ENCODE peak calls at places on chromosomes 13 and 19, in eight cellular contexts. F is bronchial epithelial cell, L is AG09309, U is IMR-90, E is ovary, Z is epithelial cell of esophagus, B is SJSA1, M is uterus. S is an unnamed sample.

GRCh38 chr13:51643114-51643881 is 59.0 kb downstream of the WDFY2 start:
- DNase-seq in M (no peak), Z (peak), L (peak), B (peak), F (peak), U (peak), E (no peak), S (no peak)

GRCh38 chr13:113769881-113770280 is 10.9 kb downstream of the TMEM255B start:
- DNase-seq in F (no peak), L (no peak), M (no peak), E (no peak), Z (no peak), B (peak), U (no peak), S (no peak)

GRCh38 chr19:33460221-33460908 is 61.2 kb downstream of the PEPD start:
- DNase-seq in E (no peak), Z (no peak), L (no peak), F (no peak), B (no peak), M (no peak), U (no peak), S (no peak)

GRCh38 chr13:32811297-32811800 is 204.9 kb upstream of the KL start:
- DNase-seq in L (peak), Z (peak), F (peak), E (no peak), U (no peak), B (no peak), M (no peak), S (peak)

GRCh38 chr19:6639439-6639838 is 30.5 kb downstream of the TNFSF14 start:
- DNase-seq in Z (peak), E (no peak), F (peak), M (no peak), U (no peak), L (no peak), B (no peak), S (peak)

GRCh38 chr19:49064768-49065611 is at the start of gene NTF4:
- DNase-seq in L (no peak), Z (peak), B (no peak), F (peak), M (no peak), U (no peak), E (peak), S (no peak)

GRCh38 chr13:33004454-33004853 is 11.8 kb upstream of the KL start:
- DNase-seq in E (no peak), L (no peak), U (no peak), F (no peak), M (peak), B (no peak), Z (no peak), S (no peak)

GRCh38 chr19:50794778-50795664 is 4.8 kb downstream of the ACP4 start:
- DNase-seq in B (no peak), L (no peak), Z (peak), F (no peak), E (no peak), M (no peak), U (no peak), S (no peak)

GRCh38 chr13:30464496-30465351 is 1.0 kb downstream of the HMGB1 start:
- DNase-seq in E (peak), B (peak), L (no peak), Z (peak), F (peak), M (peak), U (peak), S (peak)

GRCh38 chr13:29892149-29892548 is 41.7 kb upstream of the UBL3 start:
- DNase-seq in E (no peak), M (no peak), B (no peak), L (no peak), U (no peak), Z (no peak), F (no peak), S (no peak)

GRCh38 chr19:42235181-42235580 is 7.2 kb downstream of the GSK3A start:
- DNase-seq in U (no peak), L (no peak), M (no peak), Z (no peak), F (no peak), B (no peak), E (no peak), S (no peak)

GRCh38 chr19:56118666-56119584 is 2.2 kb downstream of the ZNF787 start:
- DNase-seq in M (no peak), Z (no peak), B (no peak), E (no peak), F (no peak), L (no peak), U (no peak), S (no peak)
- H3K4me3 ChIP-seq in M (peak), Z (no peak), B (peak), E (no peak), F (no peak), L (peak), U (no peak), S (peak)

GRCh38 chr13:102658678-102659077 is 36.2 kb downstream of the METTL21C start:
- DNase-seq in L (no peak), B (no peak), F (no peak), U (no peak), M (no peak), E (no peak), Z (no peak), S (no peak)
- H3K4me3 ChIP-seq in L (no peak), B (no peak), F (no peak), U (no peak), M (no peak), E (no peak), Z (no peak), S (no peak)

DNA sequence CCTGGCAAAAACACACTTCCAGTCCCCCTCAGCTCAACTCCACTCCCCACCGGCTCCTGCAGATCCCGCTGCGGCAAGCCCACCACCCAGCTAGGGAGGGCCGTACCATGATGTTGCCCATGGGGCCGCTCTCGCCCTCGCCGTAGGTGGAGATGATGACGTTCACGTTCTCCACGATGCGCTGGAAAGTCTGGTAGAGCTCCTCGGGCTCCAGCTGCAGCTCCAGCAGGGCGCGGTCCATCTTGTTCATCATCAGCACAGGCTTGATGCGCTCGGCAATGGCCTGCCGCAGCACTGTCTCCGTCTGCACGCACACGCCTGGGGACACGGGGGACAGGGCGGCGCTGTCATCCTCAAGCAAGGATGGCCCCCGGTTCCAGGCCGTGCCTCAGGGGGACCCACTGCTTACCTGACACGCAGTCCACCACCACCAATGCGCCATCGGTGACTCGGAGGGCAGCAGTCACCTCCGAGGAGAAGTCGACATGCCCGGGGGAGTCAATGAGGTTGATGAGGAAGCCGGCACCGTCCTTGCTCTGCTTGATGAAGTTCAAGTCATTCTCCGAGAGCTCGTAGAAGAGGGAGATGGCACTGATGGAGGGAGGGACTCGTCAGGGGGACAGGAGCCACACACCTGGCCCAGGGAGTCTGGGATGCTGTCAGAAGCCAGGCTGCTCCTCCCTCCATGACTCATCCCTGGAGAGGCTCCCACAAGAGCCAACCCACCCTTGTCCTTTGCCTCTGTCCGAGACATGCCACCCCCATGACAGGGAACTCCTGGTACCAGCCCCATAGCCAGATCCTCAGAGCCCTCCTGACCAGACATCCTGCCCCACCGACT is 2.3 kb downstream of the EEF2 start:
- DNase-seq in E (no peak), B (peak), M (no peak), L (no peak), F (peak), Z (peak), U (peak), S (no peak)
- H3K4me3 ChIP-seq in E (no peak), B (peak), M (no peak), L (peak), F (peak), Z (peak), U (peak), S (peak)

DNA sequence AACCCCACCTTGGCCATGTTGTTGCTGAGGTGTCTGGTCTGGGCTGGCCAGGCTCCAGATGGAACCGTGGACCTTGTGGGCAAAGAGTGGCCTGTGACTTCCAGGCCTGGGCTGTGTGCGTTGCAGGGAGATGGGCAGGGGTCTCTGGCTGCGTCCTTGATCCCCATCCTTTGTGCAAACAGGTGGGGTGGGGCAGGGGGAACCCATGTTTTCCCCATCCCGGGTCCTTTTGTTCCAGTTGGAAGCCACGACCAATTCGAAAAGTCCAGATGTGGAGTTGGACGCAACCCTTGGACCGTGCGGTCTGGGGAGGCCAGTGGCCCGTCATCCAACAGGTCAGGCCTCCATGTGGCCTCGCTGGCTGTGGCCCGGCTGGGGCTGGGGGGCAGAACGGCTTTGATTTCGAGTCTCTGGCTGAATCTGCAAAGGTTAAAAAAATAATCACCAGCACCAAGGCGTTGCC is 13.1 kb upstream of the COMP start:
- DNase-seq in Z (no peak), L (no peak), M (no peak), F (no peak), E (no peak), B (no peak), U (no peak), S (no peak)
- H3K4me3 ChIP-seq in Z (no peak), L (no peak), M (no peak), F (no peak), E (no peak), B (no peak), U (no peak), S (no peak)

GRCh38 chr19:53782698-53783097 is 41.4 kb downstream of the NLRP12 start:
- DNase-seq in L (no peak), E (no peak), F (no peak), Z (no peak), B (no peak), M (no peak), U (no peak), S (no peak)

GRCh38 chr19:53785196-53785889 is 38.8 kb downstream of the NLRP12 start:
- DNase-seq in U (no peak), L (no peak), B (no peak), E (no peak), M (no peak), F (no peak), Z (no peak), S (no peak)

GRCh38 chr19:53789708-53790678 is 34.1 kb downstream of the NLRP12 start:
- DNase-seq in Z (no peak), M (no peak), B (no peak), E (no peak), L (no peak), U (no peak), F (no peak), S (no peak)

GRCh38 chr19:53786744-53787143 is 37.4 kb downstream of the NLRP12 start:
- DNase-seq in Z (no peak), M (no peak), E (no peak), U (no peak), F (no peak), B (no peak), L (no peak), S (no peak)
- H3K4me3 ChIP-seq in Z (no peak), M (no peak), E (no peak), U (no peak), F (no peak), B (no peak), L (no peak), S (no peak)